ENCODE peak calls at places on chromosomes 13 and 19, in ten cellular contexts. R is ELF-1; J is MCF 10A; C is NCI-H2029; P is activated CD8-positive, alpha-beta memory T cell treated with anti-CD3 and anti-CD28 coated beads for 1 hour; Q is nephron progenitor cell; T is NCI-H446 treated with DMSO at 0.1 percent for 48 hours; A is WTC11; E is activated gamma-delta T cell treated with Interleukin-2 at 50 U/mL for 16 hours; F is CD8-positive, alpha-beta memory T cell. V is an unnamed sample.

GRCh38 chr19:10643968-10644290 is 10.2 kb upstream of the ILF3 start:
- DNase-seq in R (no peak), J (no peak), C (no peak), P (no peak), Q (no peak), T (no peak), A (no peak), E (no peak), F (no peak), V (peak)

GRCh38 chr19:16824658-16825311 is 4.4 kb upstream of the SIN3B start:
- DNase-seq in R (peak), J (no peak), C (no peak), P (no peak), Q (no peak), T (no peak), A (no peak), E (no peak), F (no peak), V (no peak)

GRCh38 chr19:10718205-10719196 is 622 bp downstream of the DNM2 start:
- DNase-seq in R (peak), J (peak), C (peak), P (no peak), Q (peak), T (no peak), A (peak), E (peak), F (peak), V (peak)

GRCh38 chr19:39845172-39845571 is 1.0 kb downstream of the FBL start:
- DNase-seq in R (no peak), J (peak), C (no peak), P (no peak), Q (no peak), T (no peak), A (no peak), E (no peak), F (no peak), V (no peak)

GRCh38 chr19:49956113-49956491 is 4.9 kb downstream of the SIGLEC11 start:
- DNase-seq in R (no peak), J (no peak), C (no peak), P (no peak), Q (no peak), T (no peak), A (no peak), E (no peak), F (no peak), V (no peak)

GRCh38 chr19:49655570-49656455 is 9.8 kb downstream of the IRF3 start:
- DNase-seq in R (no peak), J (no peak), C (no peak), P (no peak), Q (no peak), T (no peak), A (no peak), E (no peak), F (no peak), V (no peak)

GRCh38 chr13:44218501-44219240 is 155.0 kb upstream of the SERP2 start:
- DNase-seq in R (no peak), J (peak), C (peak), P (no peak), Q (no peak), T (peak), A (no peak), E (no peak), F (no peak), V (no peak)

GRCh38 chr19:3580156-3580955 is 4.9 kb upstream of the GIPC3 start:
- DNase-seq in R (no peak), J (peak), C (no peak), P (no peak), Q (no peak), T (no peak), A (no peak), E (no peak), F (no peak), V (no peak)

GRCh38 chr19:5225486-5226345 is 114.9 kb downstream of the PTPRS start:
- DNase-seq in R (peak), J (no peak), C (no peak), P (no peak), Q (peak), T (no peak), A (peak), E (no peak), F (no peak), V (peak)

GRCh38 chr13:28185256-28185655 is 46.9 kb downstream of the PAN3 start:
- DNase-seq in R (no peak), J (no peak), C (no peak), P (no peak), Q (no peak), T (no peak), A (no peak), E (no peak), F (no peak), V (no peak)

GRCh38 chr13:40622246-40622645 is 44.2 kb downstream of the FOXO1 start:
- DNase-seq in R (no peak), J (no peak), C (no peak), P (no peak), Q (no peak), T (no peak), A (no peak), E (no peak), F (no peak), V (no peak)

GRCh38 chr13:49165798-49166752 is 54.1 kb upstream of the MLNR start:
- DNase-seq in R (no peak), J (peak), C (no peak), P (no peak), Q (no peak), T (no peak), A (no peak), E (no peak), F (no peak), V (peak)

GRCh38 chr13:63942372-63942771 is 2526.7 kb upstream of the PCDH20 start:
- DNase-seq in R (no peak), J (peak), C (no peak), P (no peak), Q (no peak), T (no peak), A (no peak), E (no peak), F (no peak), V (no peak)

GRCh38 chr19:49672131-49672919 is 4.7 kb upstream of the PRMT1 start:
- DNase-seq in R (peak), J (peak), C (peak), P (peak), Q (peak), T (peak), A (peak), E (peak), F (peak), V (peak)

GRCh38 chr19:46728693-46729339 is 11.9 kb upstream of the PRKD2 start:
- DNase-seq in R (peak), J (peak), C (no peak), P (peak), Q (peak), T (no peak), A (peak), E (peak), F (peak), V (peak)

GRCh38 chr13:36026556-36026955 is 104.6 kb downstream of the DCLK1 start:
- DNase-seq in R (no peak), J (no peak), C (no peak), P (no peak), Q (no peak), T (no peak), A (no peak), E (no peak), F (no peak), V (no peak)

GRCh38 chr13:109654341-109655205 is 131.8 kb downstream of the IRS2 start:
- DNase-seq in R (no peak), J (peak), C (no peak), P (no peak), Q (no peak), T (no peak), A (no peak), E (no peak), F (no peak), V (no peak)

GRCh38 chr19:38862321-38863059 is 12.7 kb upstream of the HNRNPL start:
- DNase-seq in R (peak), J (no peak), C (peak), P (no peak), Q (no peak), T (peak), A (no peak), E (no peak), F (no peak), V (no peak)

GRCh38 chr19:35648017-35648961 is at the start of gene COX6B1:
- DNase-seq in R (peak), J (peak), C (peak), P (peak), Q (peak), T (peak), A (peak), E (peak), F (peak), V (peak)

GRCh38 chr19:43450545-43450997 is 14.8 kb downstream of the LYPD3 start:
- DNase-seq in R (no peak), J (no peak), C (no peak), P (no peak), Q (no peak), T (no peak), A (no peak), E (no peak), F (no peak), V (no peak)

GRCh38 chr13:23810842-23811241 is 78.4 kb downstream of the MIPEP start:
- DNase-seq in R (no peak), J (no peak), C (no peak), P (no peak), Q (no peak), T (no peak), A (peak), E (no peak), F (no peak), V (peak)

GRCh38 chr13:73065665-73066350 is 7.0 kb downstream of the KLF5 start:
- DNase-seq in R (peak), J (no peak), C (peak), P (no peak), Q (no peak), T (no peak), A (no peak), E (no peak), F (no peak), V (no peak)

GRCh38 chr13:51931606-51932005 is 69.8 kb downstream of the CCDC70 start:
- DNase-seq in R (no peak), J (no peak), C (no peak), P (no peak), Q (no peak), T (no peak), A (no peak), E (no peak), F (no peak), V (no peak)

GRCh38 chr13:110116072-110116487 is 190.9 kb downstream of the COL4A1 start:
- DNase-seq in R (peak), J (no peak), C (no peak), P (no peak), Q (peak), T (no peak), A (peak), E (peak), F (peak), V (peak)

GRCh38 chr13:72970956-72971355 is 87.8 kb upstream of the KLF5 start:
- DNase-seq in R (no peak), J (no peak), C (no peak), P (no peak), Q (no peak), T (no peak), A (no peak), E (no peak), F (no peak), V (no peak)

V was measured in H7.